ENCODE peak calls at places on chromosomes 3 and 15, in five cellular contexts. H, R, Y, B and L are unnamed samples. For H3K36me3, the result is how much of the 10 kb centered on the place peaks cover.

GRCh38 chr3:141020139-141020940 is 30.8 kb upstream of the SPSB4 start:
- DNase-seq in H (no peak), Y (no peak), B (no peak), R (no peak), L (no peak)

GRCh38 chr3:51173518-51174271 is 211.4 kb upstream of the MANF start:
- DNase-seq in R (no peak), B (no peak), H (no peak), Y (no peak), L (no peak)

GRCh38 chr3:56118968-56119367 is 349.3 kb downstream of the ERC2 start:
- DNase-seq in H (no peak), B (no peak), R (no peak), Y (no peak), L (no peak)

GRCh38 chr15:37907136-37907535 is 27.3 kb upstream of the TMCO5A start:
- DNase-seq in B (no peak), R (no peak), H (no peak), Y (no peak), L (no peak)

GRCh38 chr15:42031211-42031915 is 10.5 kb upstream of the PLA2G4E start:
- DNase-seq in B (no peak), Y (no peak), H (no peak), R (no peak), L (no peak)

GRCh38 chr3:139113231-139113749 is 68.6 kb upstream of the PRR23C start:
- DNase-seq in Y (no peak), R (no peak), H (no peak), B (no peak), L (no peak)

GRCh38 chr15:32674681-32675080 is 33.2 kb downstream of the SCG5 start:
- DNase-seq in B (no peak), H (no peak), Y (no peak), R (no peak), L (no peak)

GRCh38 chr15:72784233-72784876 is 797 bp upstream of the ADPGK start:
- DNase-seq in H (peak), B (peak), R (peak), Y (no peak), L (no peak)

GRCh38 chr3:170330366-170330765 is 27.1 kb upstream of the SKIL start:
- DNase-seq in Y (no peak), H (peak), R (no peak), B (no peak), L (no peak)

GRCh38 chr15:88238618-88239430 is 17.7 kb downstream of the NTRK3 start:
- DNase-seq in B (no peak), H (no peak), R (peak), Y (no peak), L (no peak)

GRCh38 chr3:112463250-112463649 is 36.0 kb downstream of the BTLA start:
- DNase-seq in R (no peak), B (no peak), H (no peak), Y (no peak), L (no peak)

GRCh38 chr3:188589056-188589455 is 435.1 kb downstream of the LPP start:
- DNase-seq in R (no peak), B (no peak), Y (no peak), H (no peak), L (no peak)

GRCh38 chr3:182837855-182838454 is 44.7 kb downstream of the ATP11B start:
- DNase-seq in H (no peak), B (no peak), R (no peak), Y (peak), L (no peak)

GRCh38 chr3:197547618-197548017 is 8.2 kb downstream of the BDH1 start:
- DNase-seq in Y (peak), B (no peak), H (peak), R (no peak), L (no peak)

GRCh38 chr15:74855857-74856256 is 12.9 kb upstream of the ULK3 start:
- DNase-seq in R (no peak), B (no peak), H (no peak), Y (peak), L (no peak)

GRCh38 chr3:16864610-16865313 is 20.0 kb upstream of the PLCL2 start:
- DNase-seq in H (no peak), Y (no peak), R (no peak), B (no peak), L (no peak)

GRCh38 chr3:6753536-6753935 is 107.4 kb upstream of the GRM7 start:
- DNase-seq in Y (no peak), B (no peak), R (no peak), H (no peak), L (no peak)

GRCh38 chr3:191774485-191774884 is 313.5 kb downstream of the PYDC2 start:
- DNase-seq in R (no peak), Y (no peak), H (no peak), B (no peak), L (no peak)

GRCh38 chr15:33021806-33022389 is 172.6 kb downstream of the FMN1 start:
- DNase-seq in R (no peak), Y (peak), B (peak), H (peak), L (peak)

GRCh38 chr15:76776969-76777368 is 128.2 kb downstream of the SCAPER start:
- DNase-seq in Y (no peak), B (no peak), R (no peak), H (no peak), L (no peak)

GRCh38 chr3:114900908-114901307 is 246.2 kb downstream of the ZBTB20 start:
- DNase-seq in H (no peak), R (no peak), B (no peak), Y (no peak), L (no peak)

GRCh38 chr3:6791161-6791560 is 69.8 kb upstream of the GRM7 start:
- DNase-seq in R (no peak), B (no peak), Y (no peak), H (no peak), L (no peak)

GRCh38 chr3:128458746-128459450 is 7.8 kb downstream of the DNAJB8 start:
- DNase-seq in R (no peak), B (no peak), Y (no peak), H (no peak), L (no peak)

GRCh38 chr3:25362118-25362517 is 65.9 kb upstream of the RARB start:
- DNase-seq in B (no peak), Y (no peak), H (no peak), R (no peak), L (no peak)

GRCh38 chr3:131306242-131306641 is 75.3 kb upstream of the NUDT16 start:
- DNase-seq in Y (no peak), R (no peak), B (no peak), H (no peak), L (no peak)
- H3K36me3 ChIP-seq in Y (under half), R (under half), B (under half), H (under half), L (under half)

GRCh38 chr3:196064006-196064405 is 17.9 kb downstream of the TFRC start:
- DNase-seq in H (no peak), R (no peak), Y (no peak), B (no peak), L (no peak)
- H3K36me3 ChIP-seq in H (half or more), R (under half), Y (under half), B (half or more), L (under half)

GRCh38 chr3:38138347-38139190 is at the start of gene MYD88:
- DNase-seq in H (peak), R (peak), B (peak), Y (peak), L (no peak)

GRCh38 chr3:38136807-38137614 is at the start of gene ACAA1:
- DNase-seq in H (peak), R (peak), B (peak), Y (peak), L (peak)

GRCh38 chr3:38137615-38138346 is 680 bp upstream of the MYD88 start:
- DNase-seq in B (peak), H (no peak), R (peak), Y (peak), L (no peak)

GRCh38 chr3:38133557-38134405 is 3.1 kb downstream of the ACAA1 start:
- DNase-seq in B (no peak), R (no peak), H (no peak), Y (no peak), L (no peak)

GRCh38 chr3:38136272-38136806 is 588 bp downstream of the ACAA1 start:
- DNase-seq in Y (peak), B (peak), H (peak), R (no peak), L (no peak)
- H3K36me3 ChIP-seq in Y (under half), B (under half), H (half or more), R (under half), L (under half)

GRCh38 chr3:75396316-75396802 is 267.8 kb upstream of the FRG2C start:
- DNase-seq in R (no peak), Y (peak), B (no peak), H (no peak), L (no peak)
- H3K36me3 ChIP-seq in R (under half), Y (under half), B (under half), H (under half), L (under half)

DNA sequence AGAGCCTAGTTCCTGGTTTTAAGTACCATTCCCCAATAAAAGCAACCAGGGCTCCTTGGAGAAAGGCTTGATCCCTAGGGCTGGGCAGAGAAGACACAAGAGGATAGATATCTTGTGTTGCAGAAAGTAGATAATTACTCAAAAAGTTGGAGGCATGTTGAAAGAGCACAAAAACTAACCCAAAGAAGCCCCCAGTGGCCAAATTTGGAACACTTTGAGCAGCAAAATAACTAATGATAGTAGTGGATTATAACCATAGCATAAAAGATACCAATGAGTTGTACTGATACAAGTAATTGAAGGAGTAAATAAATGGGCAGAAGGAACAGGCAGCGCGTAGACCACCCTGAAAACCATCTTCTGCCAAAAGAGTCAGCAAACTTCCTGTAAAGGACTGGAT is 12.0 kb downstream of the EXOSC7 start:
- DNase-seq in B (no peak), H (no peak), Y (peak), R (no peak), L (no peak)
- H3K36me3 ChIP-seq in B (under half), H (half or more), Y (under half), R (under half), L (under half)